ENCODE peak calls at places on chromosomes 1 and 21, in nine cellular contexts. N is iPS DF 6.9; U is IMR-90; F is adrenal gland; T is mesendoderm; M is H1; S is heart right ventricle; E is CD4-positive, alpha-beta T cell; Z is cardiac muscle cell. R is an unnamed sample.

GRCh38 chr1:34131396-34132160 is 33.5 kb downstream of the CSMD2 start:
- DNase-seq in Z (no peak), M (no peak), T (no peak), S (no peak), F (no peak), E (no peak), N (no peak), U (no peak), R (no peak)

GRCh38 chr1:32981003-32981909 is 16.6 kb upstream of the RNF19B start:
- DNase-seq in U (peak), M (no peak), E (peak), T (no peak), N (no peak), S (peak), F (peak), Z (no peak), R (peak)

GRCh38 chr1:151540982-151541377 is 871 bp downstream of the TUFT1 start:
- DNase-seq in U (no peak), M (no peak), F (peak), T (peak), Z (peak), N (no peak), E (no peak), S (no peak), R (no peak)

GRCh38 chr1:75618382-75618781 is 7.5 kb upstream of the SLC44A5 start:
- DNase-seq in F (no peak), Z (no peak), T (no peak), N (no peak), E (no peak), S (no peak), U (no peak), M (no peak), R (no peak)

GRCh38 chr1:36864182-36865079 is 169.9 kb downstream of the GRIK3 start:
- DNase-seq in N (peak), F (no peak), S (no peak), T (peak), Z (no peak), M (no peak), U (no peak), E (no peak), R (no peak)

GRCh38 chr21:26003428-26003827 is 167.1 kb downstream of the APP start:
- DNase-seq in U (no peak), Z (no peak), E (no peak), M (no peak), S (no peak), T (no peak), N (no peak), F (no peak), R (no peak)

GRCh38 chr1:68293609-68294353 is 61.5 kb upstream of the WLS start:
- DNase-seq in Z (peak), S (no peak), T (peak), U (peak), E (no peak), N (no peak), M (peak), F (peak), R (no peak)

GRCh38 chr1:119674110-119674509 is 26.0 kb upstream of the ZNF697 start:
- DNase-seq in N (no peak), T (peak), M (no peak), E (no peak), F (no peak), U (peak), Z (no peak), S (no peak), R (no peak)

GRCh38 chr1:212244441-212244840 is 40.8 kb upstream of the PPP2R5A start:
- DNase-seq in M (no peak), Z (no peak), F (no peak), T (no peak), N (no peak), U (no peak), E (no peak), S (no peak), R (no peak)

GRCh38 chr1:88980918-88981317 is 11.5 kb downstream of the KYAT3 start:
- DNase-seq in S (no peak), U (no peak), Z (no peak), M (no peak), F (no peak), T (no peak), E (no peak), N (no peak), R (no peak)

GRCh38 chr1:201395936-201396335 is 3.2 kb downstream of the LAD1 start:
- DNase-seq in U (no peak), Z (no peak), N (no peak), F (no peak), M (no peak), E (no peak), T (no peak), S (no peak), R (no peak)

GRCh38 chr1:116722016-116722838 is 32.0 kb upstream of the CD2 start:
- DNase-seq in S (no peak), E (no peak), T (no peak), M (no peak), F (no peak), Z (no peak), N (no peak), U (no peak), R (no peak)

GRCh38 chr1:60390593-60391282 is 317.2 kb upstream of the C1orf87 start:
- DNase-seq in F (no peak), E (no peak), U (no peak), S (no peak), T (no peak), M (no peak), Z (no peak), N (no peak), R (no peak)

GRCh38 chr1:41678141-41678878 is 193.8 kb upstream of the EDN2 start:
- DNase-seq in F (no peak), U (peak), M (no peak), S (peak), E (no peak), N (no peak), T (peak), Z (no peak), R (no peak)

GRCh38 chr1:151972533-151973270 is 21.0 kb downstream of the S100A10 start:
- DNase-seq in N (no peak), T (peak), F (peak), E (no peak), M (no peak), U (peak), Z (peak), S (no peak), R (no peak)

GRCh38 chr1:147609358-147609757 is 61.0 kb downstream of the ACP6 start:
- DNase-seq in F (no peak), Z (no peak), N (no peak), E (no peak), U (no peak), M (no peak), S (no peak), T (no peak), R (no peak)

GRCh38 chr1:111736548-111737215 is 2.5 kb downstream of the INKA2 start:
- DNase-seq in F (peak), N (no peak), E (no peak), U (peak), Z (no peak), S (peak), T (no peak), M (no peak), R (no peak)

GRCh38 chr1:41356752-41357151 is 4.5 kb upstream of the FOXO6 start:
- DNase-seq in M (no peak), T (no peak), E (no peak), Z (no peak), S (no peak), N (no peak), F (no peak), U (no peak), R (no peak)

GRCh38 chr1:43197343-43198127 is 25.4 kb downstream of the CFAP57 start:
- DNase-seq in Z (no peak), U (no peak), E (no peak), N (no peak), S (no peak), M (no peak), T (peak), F (no peak), R (no peak)
- H3K27ac ChIP-seq in Z (no peak), U (no peak), E (no peak), N (no peak), S (no peak), M (no peak), T (no peak), F (no peak), R (no peak)

DNA sequence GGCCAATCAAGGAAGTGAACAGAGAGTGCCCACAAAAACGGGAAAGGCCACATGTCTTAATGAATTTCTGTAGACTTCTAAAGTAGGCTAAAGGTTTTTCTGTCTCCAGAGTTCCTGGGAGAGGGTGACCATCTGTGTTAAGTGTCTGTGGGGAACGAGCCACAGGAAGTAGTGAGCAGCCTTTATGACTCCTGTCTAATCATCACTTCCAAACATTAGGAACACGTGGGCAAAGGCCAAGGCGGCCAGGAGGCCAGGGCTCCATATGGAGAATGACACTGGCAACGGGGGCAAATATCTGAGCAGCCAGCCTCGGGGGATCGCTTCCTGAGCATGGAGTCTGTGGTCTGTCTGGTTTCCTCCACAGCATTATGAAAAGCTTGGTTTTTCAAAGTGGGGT is 7.1 kb downstream of the FAM89A start:
- DNase-seq in F (no peak), S (no peak), N (no peak), T (no peak), E (no peak), M (no peak), U (no peak), Z (no peak), R (no peak)
- H3K27ac ChIP-seq in F (no peak), S (no peak), N (no peak), T (no peak), E (no peak), M (no peak), U (no peak), Z (no peak), R (no peak)

GRCh38 chr1:205943245-205943644 is at the start of gene SLC26A9:
- DNase-seq in S (no peak), N (no peak), E (no peak), F (no peak), M (no peak), U (no peak), T (no peak), Z (no peak), R (no peak)

GRCh38 chr1:205938682-205939081 is 4.6 kb downstream of the SLC26A9 start:
- DNase-seq in N (no peak), Z (no peak), U (no peak), S (no peak), M (no peak), E (no peak), T (no peak), F (no peak), R (no peak)

GRCh38 chr1:205942631-205943159 is 561 bp downstream of the SLC26A9 start:
- DNase-seq in F (no peak), M (no peak), S (no peak), U (no peak), T (no peak), N (no peak), E (no peak), Z (no peak), R (no peak)

GRCh38 chr1:205939690-205940330 is 3.4 kb downstream of the SLC26A9 start:
- DNase-seq in S (no peak), U (no peak), F (no peak), N (peak), Z (peak), E (no peak), M (peak), T (peak), R (no peak)

DNA sequence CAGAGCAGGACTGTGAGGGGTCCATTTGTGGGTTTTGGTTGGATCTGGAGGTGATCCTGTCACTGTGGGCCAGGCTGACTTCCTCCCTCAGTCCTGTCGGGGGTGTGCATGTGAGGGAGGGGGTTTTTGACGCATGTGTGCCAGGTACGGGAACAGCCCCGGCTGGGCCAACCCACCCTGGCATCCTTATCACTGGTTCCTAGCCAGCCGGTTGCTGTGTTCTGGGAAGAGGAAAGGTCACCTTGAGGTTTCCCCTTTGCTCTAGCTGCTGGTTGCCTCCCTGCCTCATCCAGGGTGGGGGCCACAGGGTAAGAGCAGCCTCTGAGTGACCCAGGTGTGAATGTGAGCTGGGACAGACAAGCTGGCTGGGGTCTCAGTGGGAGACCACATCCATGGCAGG is 2.5 kb downstream of the SLC26A9 start:
- DNase-seq in E (no peak), T (no peak), M (no peak), N (no peak), U (no peak), S (no peak), Z (no peak), F (no peak), R (no peak)
- H3K27ac ChIP-seq in E (no peak), T (no peak), M (no peak), N (no peak), U (no peak), S (no peak), Z (no peak), F (no peak), R (no peak)

DNA sequence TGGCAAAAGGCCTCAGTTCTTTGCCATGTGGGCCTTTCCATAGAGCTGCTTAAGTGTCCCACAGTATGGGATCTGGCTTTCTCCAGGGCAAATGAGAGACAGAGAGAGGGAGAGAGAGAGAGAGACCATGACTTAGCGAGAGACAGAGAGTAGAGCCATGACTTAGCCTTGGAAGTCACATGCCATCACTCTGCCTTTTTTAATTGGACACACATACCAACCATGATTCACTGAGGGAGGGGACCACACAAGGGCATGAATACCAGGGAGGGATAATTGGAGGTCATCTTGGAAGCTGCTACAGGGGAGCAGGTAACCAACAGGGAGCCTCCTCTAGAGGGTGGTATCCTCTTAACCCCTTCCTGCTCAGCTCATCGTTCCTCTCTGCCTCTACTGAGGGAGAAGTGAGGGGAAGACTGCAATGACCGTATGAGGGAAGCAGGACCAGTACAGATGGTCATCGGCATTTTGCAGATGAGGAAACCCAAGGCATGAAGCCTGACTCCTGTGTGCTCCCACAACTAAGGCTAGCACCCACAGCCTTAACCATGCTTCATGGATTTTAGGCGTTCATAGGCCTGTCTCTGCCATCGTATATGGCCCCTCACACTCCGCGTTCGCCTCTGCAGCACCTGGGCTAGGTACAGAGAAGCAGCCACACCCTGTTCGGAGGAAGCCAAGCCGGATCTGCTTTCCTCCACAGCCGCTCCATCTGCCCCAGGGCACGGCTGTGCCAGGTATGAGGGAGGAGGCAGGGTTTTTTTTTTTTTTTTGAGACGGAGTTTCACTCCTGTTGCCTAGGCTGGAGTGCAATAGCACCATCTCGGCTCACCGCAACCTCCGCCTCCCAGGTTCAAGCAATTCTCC is 38.6 kb downstream of the MEF2D start:
- DNase-seq in N (no peak), M (no peak), F (no peak), T (no peak), E (no peak), U (no peak), S (no peak), Z (no peak), R (no peak)
- H3K27ac ChIP-seq in N (no peak), M (no peak), F (no peak), T (no peak), E (no peak), U (no peak), S (no peak), Z (no peak), R (no peak)

GRCh38 chr1:184051485-184052193 is at the start of gene TSEN15:
- DNase-seq in F (peak), S (peak), Z (peak), T (peak), N (no peak), U (peak), M (no peak), E (peak), R (peak)

GRCh38 chr1:184049291-184049690 is 2.2 kb upstream of the TSEN15 start:
- DNase-seq in F (no peak), N (no peak), T (no peak), E (no peak), U (no peak), S (no peak), M (no peak), Z (no peak), R (no peak)

GRCh38 chr1:184049836-184050468 is 1.6 kb upstream of the TSEN15 start:
- DNase-seq in Z (no peak), M (no peak), T (no peak), S (no peak), U (no peak), E (no peak), F (no peak), N (no peak), R (no peak)

GRCh38 chr1:184051138-184051484 is 419 bp upstream of the TSEN15 start:
- DNase-seq in Z (no peak), S (no peak), N (no peak), T (no peak), E (no peak), U (no peak), F (no peak), M (no peak), R (no peak)

DNA sequence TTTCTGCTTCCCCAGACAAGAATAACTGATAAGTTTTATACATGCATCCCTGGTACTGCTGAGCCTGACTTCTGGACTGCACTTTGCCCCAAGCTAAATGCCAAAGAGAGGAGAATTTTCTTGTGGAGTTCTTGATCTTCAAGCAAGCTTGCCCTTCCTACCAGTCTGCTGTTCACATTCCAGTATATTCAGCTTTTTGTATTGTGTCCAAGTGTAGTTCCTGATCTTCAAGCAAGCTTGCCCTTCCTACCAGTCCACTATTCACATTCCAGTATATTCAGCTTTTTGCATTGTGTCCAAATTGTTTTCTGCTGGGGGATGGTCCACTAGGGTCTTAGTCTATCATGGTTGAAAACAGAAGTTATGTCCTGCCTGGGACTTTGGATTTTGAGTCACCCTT is 899 bp upstream of the TSEN15 start:
- DNase-seq in F (no peak), U (no peak), T (peak), M (no peak), Z (no peak), E (no peak), N (no peak), S (no peak), R (peak)
- H3K27ac ChIP-seq in F (no peak), U (peak), T (peak), M (peak), Z (peak), E (no peak), N (no peak), S (peak), R (no peak)

DNA sequence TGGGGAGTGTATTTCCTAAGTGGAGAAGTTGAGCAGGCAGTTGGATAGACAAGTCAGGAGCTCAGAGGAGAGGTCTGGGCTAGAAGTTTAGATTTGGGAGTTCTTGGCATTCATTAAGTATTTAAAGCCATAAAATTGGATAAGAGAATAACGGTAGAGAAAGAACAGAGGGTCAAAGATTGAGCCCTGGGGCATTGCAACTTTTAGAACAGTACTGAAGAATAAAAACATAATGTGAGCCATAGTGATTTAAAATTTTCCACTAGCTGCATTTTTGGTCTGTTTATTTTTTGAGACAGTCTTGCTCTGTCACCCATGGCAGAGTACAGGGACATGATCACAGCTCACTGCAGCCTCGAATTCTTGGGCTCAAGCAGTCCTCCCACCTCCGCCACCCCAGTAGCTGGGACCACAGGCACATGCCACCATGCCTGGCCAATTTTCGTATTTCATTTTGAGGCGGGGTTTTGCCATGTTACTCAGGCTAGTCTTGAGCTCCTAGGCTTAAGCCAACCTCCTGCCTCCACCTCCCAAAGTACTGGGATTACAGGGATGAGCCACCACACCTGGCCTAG is 85.9 kb upstream of the SOX13 start:
- DNase-seq in F (no peak), N (no peak), Z (no peak), U (no peak), T (no peak), S (no peak), E (no peak), M (no peak), R (no peak)
- H3K27ac ChIP-seq in F (no peak), N (no peak), Z (no peak), U (no peak), T (no peak), S (no peak), E (no peak), M (no peak), R (no peak)

DNA sequence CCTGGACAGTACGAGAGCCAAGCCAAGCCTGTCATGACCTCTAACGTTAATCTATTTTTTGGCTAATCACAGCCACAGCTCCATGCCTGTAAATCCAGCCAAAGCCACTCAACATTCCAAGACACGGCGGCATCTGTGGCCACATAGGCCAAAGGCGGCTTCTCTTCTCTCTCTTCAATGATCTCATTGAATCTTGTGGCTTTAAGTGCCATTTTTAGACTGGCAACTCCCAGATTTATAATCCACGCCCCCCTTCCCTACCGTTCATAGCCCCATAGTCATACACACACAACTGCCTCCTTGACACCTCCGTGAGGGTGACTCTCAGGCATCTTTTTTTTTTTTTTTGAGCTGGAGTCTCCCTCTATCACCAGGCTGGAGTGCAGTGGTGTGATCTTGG is 5.7 kb upstream of the SELENON start:
- DNase-seq in M (no peak), T (no peak), S (no peak), U (no peak), N (no peak), E (no peak), F (no peak), Z (no peak), R (no peak)
- H3K27ac ChIP-seq in M (no peak), T (no peak), S (peak), U (no peak), N (no peak), E (peak), F (no peak), Z (no peak), R (no peak)

GRCh38 chr1:59314776-59315528 is 18.1 kb downstream of the FGGY start:
- DNase-seq in N (no peak), F (no peak), Z (no peak), S (no peak), T (no peak), U (no peak), M (no peak), E (no peak), R (no peak)
- H3K27ac ChIP-seq in N (no peak), F (no peak), Z (no peak), S (no peak), T (no peak), U (no peak), M (no peak), E (no peak), R (no peak)